ENCODE peak calls at places on chromosomes 5 and 9, in seven cellular contexts. One of them, this sample, is unnamed.

GRCh38 chr9:81759680-81760215 is 70.4 kb upstream of the TLE1 start:
- DNase-seq in GM12878: no peak
- DNase-seq in WTC11: no peak
- DNase-seq in HepG2: peak
- DNase-seq in K562: no peak
- DNase-seq in HCT116: peak
- DNase-seq in H1: no peak
- DNase-seq in this sample: no peak

GRCh38 chr5:17951392-17952169 is 317.3 kb downstream of the TAF11L14 start:
- DNase-seq in HepG2: no peak
- DNase-seq in GM12878: no peak
- DNase-seq in K562: no peak
- DNase-seq in HCT116: no peak
- DNase-seq in H1: peak
- DNase-seq in WTC11: peak
- DNase-seq in this sample: no peak

GRCh38 chr5:419970-420369 is 23.0 kb upstream of the EXOC3 start:
- DNase-seq in HCT116: no peak
- DNase-seq in WTC11: no peak
- DNase-seq in K562: no peak
- DNase-seq in H1: no peak
- DNase-seq in HepG2: no peak
- DNase-seq in GM12878: no peak
- DNase-seq in this sample: no peak

GRCh38 chr5:138148811-138149210 is 9.6 kb upstream of the NME5 start:
- DNase-seq in HCT116: peak
- DNase-seq in H1: no peak
- DNase-seq in GM12878: no peak
- DNase-seq in HepG2: no peak
- DNase-seq in K562: no peak
- DNase-seq in WTC11: no peak
- DNase-seq in this sample: no peak

GRCh38 chr5:102797485-102797884 is 42.4 kb downstream of the PAM start:
- DNase-seq in H1: no peak
- DNase-seq in WTC11: no peak
- DNase-seq in HCT116: no peak
- DNase-seq in K562: no peak
- DNase-seq in HepG2: no peak
- DNase-seq in GM12878: no peak
- DNase-seq in this sample: no peak

GRCh38 chr9:124698265-124698664 is 72.8 kb downstream of the NR6A1 start:
- DNase-seq in K562: peak
- DNase-seq in WTC11: no peak
- DNase-seq in GM12878: no peak
- DNase-seq in HepG2: no peak
- DNase-seq in H1: no peak
- DNase-seq in HCT116: no peak
- DNase-seq in this sample: no peak

GRCh38 chr9:14661421-14662059 is 31.7 kb downstream of the ZDHHC21 start:
- DNase-seq in WTC11: no peak
- DNase-seq in K562: peak
- DNase-seq in H1: no peak
- DNase-seq in HCT116: no peak
- DNase-seq in HepG2: peak
- DNase-seq in GM12878: no peak
- DNase-seq in this sample: peak

GRCh38 chr5:91468643-91469422 is 85.7 kb upstream of the ARRDC3 start:
- DNase-seq in H1: no peak
- DNase-seq in WTC11: no peak
- DNase-seq in HepG2: no peak
- DNase-seq in GM12878: no peak
- DNase-seq in HCT116: no peak
- DNase-seq in K562: no peak
- DNase-seq in this sample: no peak

GRCh38 chr9:111896942-111897830 is 572 bp downstream of the UGCG start:
- DNase-seq in WTC11: peak
- DNase-seq in GM12878: no peak
- DNase-seq in HepG2: peak
- DNase-seq in H1: peak
- DNase-seq in HCT116: no peak
- DNase-seq in K562: peak
- DNase-seq in this sample: peak

GRCh38 chr5:101346906-101347305 is 443.8 kb upstream of the ST8SIA4 start:
- DNase-seq in WTC11: no peak
- DNase-seq in K562: no peak
- DNase-seq in HepG2: no peak
- DNase-seq in HCT116: no peak
- DNase-seq in GM12878: no peak
- DNase-seq in H1: no peak
- DNase-seq in this sample: no peak

GRCh38 chr9:6632516-6633328 is 12.8 kb downstream of the GLDC start:
- DNase-seq in GM12878: peak
- DNase-seq in K562: peak
- DNase-seq in HepG2: peak
- DNase-seq in HCT116: no peak
- DNase-seq in WTC11: peak
- DNase-seq in H1: no peak
- DNase-seq in this sample: no peak

GRCh38 chr9:118529624-118530214 is 825.5 kb downstream of the TLR4 start:
- DNase-seq in GM12878: peak
- DNase-seq in HepG2: no peak
- DNase-seq in WTC11: no peak
- DNase-seq in K562: no peak
- DNase-seq in H1: no peak
- DNase-seq in HCT116: no peak
- DNase-seq in this sample: no peak

GRCh38 chr9:112694910-112695555 is 22.9 kb downstream of the INIP start:
- DNase-seq in HCT116: no peak
- DNase-seq in GM12878: no peak
- DNase-seq in K562: no peak
- DNase-seq in HepG2: no peak
- DNase-seq in H1: no peak
- DNase-seq in WTC11: no peak
- DNase-seq in this sample: no peak

GRCh38 chr9:118640836-118641557 is 728.2 kb downstream of the BRINP1 start:
- DNase-seq in HepG2: no peak
- DNase-seq in H1: no peak
- DNase-seq in K562: no peak
- DNase-seq in WTC11: no peak
- DNase-seq in HCT116: no peak
- DNase-seq in GM12878: no peak
- DNase-seq in this sample: no peak

GRCh38 chr5:175878021-175878420 is 6.6 kb downstream of the CPLX2 start:
- DNase-seq in H1: no peak
- DNase-seq in GM12878: no peak
- DNase-seq in WTC11: no peak
- DNase-seq in K562: no peak
- DNase-seq in HepG2: no peak
- DNase-seq in HCT116: no peak
- DNase-seq in this sample: no peak

GRCh38 chr5:175873090-175873454 is 1.7 kb downstream of the CPLX2 start:
- DNase-seq in HCT116: no peak
- DNase-seq in H1: peak
- DNase-seq in HepG2: peak
- DNase-seq in WTC11: peak
- DNase-seq in GM12878: no peak
- DNase-seq in K562: peak
- DNase-seq in this sample: peak

GRCh38 chr5:175872287-175873089 is 1.1 kb downstream of the CPLX2 start:
- DNase-seq in H1: peak
- DNase-seq in K562: peak
- DNase-seq in GM12878: no peak
- DNase-seq in HCT116: no peak
- DNase-seq in HepG2: peak
- DNase-seq in WTC11: peak
- DNase-seq in this sample: no peak

GRCh38 chr5:175876107-175876506 is 4.7 kb downstream of the CPLX2 start:
- DNase-seq in H1: no peak
- DNase-seq in WTC11: no peak
- DNase-seq in K562: no peak
- DNase-seq in GM12878: no peak
- DNase-seq in HepG2: no peak
- DNase-seq in HCT116: no peak
- DNase-seq in this sample: no peak

DNA sequence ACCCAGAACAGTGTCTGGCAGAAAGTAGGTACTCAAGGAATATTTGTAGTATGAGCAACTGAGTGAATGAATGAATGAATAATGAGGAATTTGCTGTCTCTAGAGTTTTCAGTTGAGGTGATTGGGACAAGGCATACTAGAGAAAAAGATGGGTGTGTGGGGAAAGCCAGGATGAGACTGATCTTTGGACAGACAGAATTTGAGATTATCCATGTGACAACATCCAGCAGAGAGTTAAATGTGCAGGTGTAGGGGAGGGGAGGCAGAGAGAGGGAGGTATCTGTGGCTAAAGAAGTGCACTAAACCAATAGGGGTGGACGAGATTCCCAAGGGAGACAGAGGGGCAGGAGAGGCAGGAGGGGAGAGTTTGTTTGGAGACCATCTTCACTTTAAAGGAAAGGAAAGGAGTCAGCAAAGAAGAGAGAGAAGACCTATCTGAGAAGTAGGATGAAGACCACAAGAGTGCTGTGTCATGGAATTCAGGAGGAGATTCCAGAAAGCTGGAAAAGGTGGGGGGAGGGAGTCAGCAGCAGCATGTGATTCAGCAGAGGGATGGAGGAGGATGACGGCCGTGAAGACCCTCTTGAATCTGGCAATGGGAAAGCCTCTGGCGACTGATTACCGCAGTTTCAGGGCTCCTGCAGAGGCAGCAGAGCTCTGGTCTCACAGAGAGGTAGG is 3.2 kb downstream of the CPLX2 start:
- DNase-seq in GM12878: no peak
- DNase-seq in WTC11: no peak
- DNase-seq in H1: no peak
- DNase-seq in HepG2: peak
- DNase-seq in K562: no peak
- DNase-seq in HCT116: no peak
- DNase-seq in this sample: no peak
- TF ChIP-seq SP1 in GM12878: no peak
- TF ChIP-seq SP1 in WTC11: no peak
- TF ChIP-seq SP1 in H1: no peak
- TF ChIP-seq SP1 in HepG2: no peak
- TF ChIP-seq SP1 in K562: no peak
- TF ChIP-seq SP1 in HCT116: no peak
- TF ChIP-seq SP1 in this sample: no peak

DNA sequence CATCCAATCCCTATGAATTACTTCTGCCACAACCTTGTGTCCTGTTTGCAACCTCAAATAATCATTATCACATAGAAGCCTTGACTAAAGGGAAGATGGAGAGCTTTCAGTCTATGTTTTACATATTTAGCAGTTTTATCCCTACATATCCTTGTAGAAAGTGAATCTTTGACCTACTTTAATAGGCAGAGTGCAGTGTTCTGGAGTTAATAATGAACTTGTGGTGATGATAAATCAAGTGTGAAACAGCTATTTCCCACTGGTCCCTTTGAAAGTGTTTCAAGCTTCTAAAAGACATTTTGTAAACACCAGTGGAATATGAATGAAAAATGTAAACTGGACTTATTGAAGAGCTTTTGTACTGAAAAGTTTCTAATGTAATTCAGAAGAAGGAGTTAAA is 406.7 kb downstream of the GABRG2 start:
- DNase-seq in HepG2: no peak
- DNase-seq in K562: no peak
- DNase-seq in GM12878: no peak
- DNase-seq in HCT116: no peak
- DNase-seq in H1: no peak
- DNase-seq in WTC11: no peak
- DNase-seq in this sample: no peak
- TF ChIP-seq SP1 in HepG2: no peak
- TF ChIP-seq SP1 in K562: no peak
- TF ChIP-seq SP1 in GM12878: no peak
- TF ChIP-seq SP1 in HCT116: no peak
- TF ChIP-seq SP1 in H1: no peak
- TF ChIP-seq SP1 in WTC11: no peak
- TF ChIP-seq SP1 in this sample: no peak

GRCh38 chr9:88905506-88905905 is 85.8 kb upstream of the S1PR3 start:
- DNase-seq in HCT116: no peak
- DNase-seq in H1: no peak
- DNase-seq in K562: no peak
- DNase-seq in HepG2: no peak
- DNase-seq in GM12878: no peak
- DNase-seq in WTC11: no peak
- DNase-seq in this sample: no peak
- TF ChIP-seq SP1 in HCT116: no peak
- TF ChIP-seq SP1 in H1: no peak
- TF ChIP-seq SP1 in K562: no peak
- TF ChIP-seq SP1 in HepG2: no peak
- TF ChIP-seq SP1 in GM12878: no peak
- TF ChIP-seq SP1 in WTC11: no peak
- TF ChIP-seq SP1 in this sample: no peak

GRCh38 chr5:176809544-176810083 is 745 bp upstream of the UNC5A start:
- DNase-seq in H1: peak
- DNase-seq in K562: no peak
- DNase-seq in HepG2: no peak
- DNase-seq in HCT116: no peak
- DNase-seq in GM12878: no peak
- DNase-seq in WTC11: no peak
- DNase-seq in this sample: no peak
- TF ChIP-seq SP1 in H1: no peak
- TF ChIP-seq SP1 in K562: no peak
- TF ChIP-seq SP1 in HepG2: no peak
- TF ChIP-seq SP1 in HCT116: no peak
- TF ChIP-seq SP1 in GM12878: no peak
- TF ChIP-seq SP1 in WTC11: no peak
- TF ChIP-seq SP1 in this sample: no peak

DNA sequence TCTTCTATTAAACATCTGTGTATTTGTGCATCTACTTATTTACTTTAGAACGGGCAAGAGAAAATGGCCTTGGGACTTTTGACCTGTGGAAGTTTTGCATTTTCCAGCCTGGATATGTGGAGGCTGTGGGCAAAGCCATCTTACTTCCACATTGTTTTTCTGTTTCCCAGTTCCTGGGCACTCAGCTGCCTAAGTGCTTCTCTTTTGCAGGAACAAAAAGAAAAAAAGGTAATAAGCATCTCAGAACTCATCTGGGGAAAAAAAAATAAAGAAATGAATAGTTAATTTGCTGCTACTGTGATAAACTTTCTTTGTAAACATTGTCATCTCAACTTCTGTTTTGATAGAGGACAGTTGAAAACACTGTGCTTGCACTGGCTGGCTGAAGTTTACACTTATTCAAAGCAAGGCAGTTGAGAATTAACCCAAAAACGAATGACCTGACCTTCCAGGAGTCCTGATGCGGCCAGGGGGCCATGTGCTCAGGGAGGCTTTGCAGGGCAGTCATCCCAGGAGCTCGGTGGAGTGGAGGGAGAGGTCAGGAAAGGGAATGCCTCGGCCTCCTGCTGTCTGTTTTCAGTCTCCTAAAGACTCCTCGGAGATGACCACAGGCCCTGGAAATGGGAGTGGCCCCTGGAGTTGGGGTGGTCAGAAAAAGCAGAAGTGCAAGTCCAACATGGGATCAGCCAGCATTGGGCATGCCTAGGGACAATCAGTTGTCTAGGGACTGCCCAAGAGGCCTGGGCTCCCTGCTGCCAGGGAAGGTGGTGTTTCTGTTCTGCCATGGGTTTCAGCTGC is 75.5 kb downstream of the RAI14 start:
- DNase-seq in HepG2: peak
- DNase-seq in GM12878: no peak
- DNase-seq in WTC11: no peak
- DNase-seq in H1: no peak
- DNase-seq in K562: peak
- DNase-seq in HCT116: no peak
- DNase-seq in this sample: no peak
- TF ChIP-seq SP1 in HepG2: no peak
- TF ChIP-seq SP1 in GM12878: no peak
- TF ChIP-seq SP1 in WTC11: no peak
- TF ChIP-seq SP1 in H1: no peak
- TF ChIP-seq SP1 in K562: no peak
- TF ChIP-seq SP1 in HCT116: no peak
- TF ChIP-seq SP1 in this sample: no peak

GRCh38 chr9:78898239-78898638 is 601.3 kb downstream of the PSAT1 start:
- DNase-seq in WTC11: no peak
- DNase-seq in GM12878: no peak
- DNase-seq in K562: no peak
- DNase-seq in HCT116: no peak
- DNase-seq in HepG2: no peak
- DNase-seq in H1: no peak
- DNase-seq in this sample: no peak
- TF ChIP-seq SP1 in WTC11: no peak
- TF ChIP-seq SP1 in GM12878: no peak
- TF ChIP-seq SP1 in K562: no peak
- TF ChIP-seq SP1 in HCT116: no peak
- TF ChIP-seq SP1 in HepG2: no peak
- TF ChIP-seq SP1 in H1: no peak
- TF ChIP-seq SP1 in this sample: no peak

This sample was measured in HEK293T.